ENCODE peak calls at places on chromosomes 11 and 22, in seven cellular contexts. K is stimulated activated CD8-positive, alpha-beta memory T cell treated with anti-CD3 and anti-CD28 coated beads, Interleukin-15, amount 100 ng/mL, for 4 hours; E is esophagus muscularis mucosa; V is GM12891; F is activated CD4-positive, alpha-beta T cell treated with anti-CD3 and anti-CD28 coated beads for 4 hours; G is transverse colon; Q is choroid plexus epithelial cell. W is an unnamed sample.

GRCh38 chr22:42684462-42685195 is 35.4 kb upstream of the CYB5R3 start:
- DNase-seq in K (no peak), E (no peak), V (no peak), F (no peak), G (no peak), Q (peak), W (no peak)

GRCh38 chr11:73982595-73982989 is at the start of gene UCP2:
- DNase-seq in K (peak), E (peak), V (peak), F (peak), G (peak), Q (peak), W (peak)

GRCh38 chr11:13119928-13120520 is 110.9 kb downstream of the RASSF10 start:
- DNase-seq in K (no peak), E (peak), V (no peak), F (no peak), G (no peak), Q (no peak), W (no peak)

GRCh38 chr11:65817312-65817814 is 16.4 kb upstream of the SNX32 start:
- DNase-seq in K (no peak), E (no peak), V (no peak), F (no peak), G (no peak), Q (no peak), W (no peak)

GRCh38 chr11:119764108-119764874 is 35.3 kb upstream of the NECTIN1 start:
- DNase-seq in K (no peak), E (no peak), V (no peak), F (no peak), G (no peak), Q (peak), W (peak)

GRCh38 chr11:68441466-68442230 is 18.9 kb upstream of the PPP6R3 start:
- DNase-seq in K (no peak), E (no peak), V (no peak), F (no peak), G (no peak), Q (peak), W (no peak)

GRCh38 chr11:125375146-125375545 is 120.9 kb downstream of the FEZ1 start:
- DNase-seq in K (no peak), E (no peak), V (no peak), F (no peak), G (no peak), Q (no peak), W (no peak)

GRCh38 chr11:9575531-9576240 is 2.2 kb downstream of the WEE1 start:
- DNase-seq in K (no peak), E (no peak), V (no peak), F (no peak), G (no peak), Q (peak), W (no peak)

GRCh38 chr22:32836286-32836859 is 34.9 kb downstream of the TIMP3 start:
- DNase-seq in K (no peak), E (no peak), V (peak), F (no peak), G (no peak), Q (peak), W (peak)

GRCh38 chr22:24060375-24060788 is 49.3 kb downstream of the CABIN1 start:
- DNase-seq in K (no peak), E (no peak), V (no peak), F (no peak), G (no peak), Q (peak), W (peak)

GRCh38 chr11:118641463-118642019 is 34.1 kb downstream of the PHLDB1 start:
- DNase-seq in K (no peak), E (no peak), V (no peak), F (no peak), G (peak), Q (no peak), W (no peak)

GRCh38 chr11:28730889-28731288 is 622.7 kb downstream of the METTL15 start:
- DNase-seq in K (no peak), E (no peak), V (no peak), F (no peak), G (no peak), Q (no peak), W (no peak)

GRCh38 chr22:33853200-33854097 is 66.8 kb downstream of the LARGE1 start:
- DNase-seq in K (no peak), E (no peak), V (peak), F (no peak), G (peak), Q (peak), W (peak)

GRCh38 chr22:17903564-17904295 is 120.6 kb downstream of the MICAL3 start:
- DNase-seq in K (no peak), E (no peak), V (no peak), F (no peak), G (no peak), Q (no peak), W (peak)

GRCh38 chr11:18394928-18395734 is 768 bp downstream of the LDHA start:
- DNase-seq in K (no peak), E (no peak), V (no peak), F (peak), G (peak), Q (peak), W (peak)

GRCh38 chr11:44674809-44675208 is 52.0 kb upstream of the TSPAN18 start:
- DNase-seq in K (no peak), E (no peak), V (no peak), F (no peak), G (no peak), Q (no peak), W (no peak)

GRCh38 chr22:25402501-25403283 is 161.8 kb upstream of the GRK3 start:
- DNase-seq in K (no peak), E (no peak), V (no peak), F (no peak), G (peak), Q (peak), W (peak)

GRCh38 chr11:370087-370941 is 1.0 kb downstream of the B4GALNT4 start:
- DNase-seq in K (no peak), E (no peak), V (peak), F (no peak), G (no peak), Q (no peak), W (no peak)

GRCh38 chr22:49426098-49426497 is 401.6 kb downstream of the BRD1 start:
- DNase-seq in K (no peak), E (no peak), V (no peak), F (no peak), G (no peak), Q (no peak), W (no peak)

GRCh38 chr11:123754101-123754568 is at the start of gene OR6X1:
- DNase-seq in K (no peak), E (no peak), V (no peak), F (no peak), G (no peak), Q (no peak), W (no peak)

GRCh38 chr11:35971841-35972422 is 28.1 kb downstream of the LDLRAD3 start:
- DNase-seq in K (no peak), E (no peak), V (no peak), F (no peak), G (no peak), Q (no peak), W (no peak)

GRCh38 chr11:71249301-71249700 is 3.1 kb downstream of the SHANK2 start:
- DNase-seq in K (no peak), E (no peak), V (no peak), F (no peak), G (no peak), Q (no peak), W (no peak)

GRCh38 chr11:69867076-69868002 is 48.1 kb upstream of the FGF3 start:
- DNase-seq in K (no peak), E (no peak), V (no peak), F (no peak), G (no peak), Q (no peak), W (peak)

GRCh38 chr11:27211370-27212127 is 151.5 kb downstream of the CCDC34 start:
- DNase-seq in K (no peak), E (no peak), V (no peak), F (no peak), G (no peak), Q (no peak), W (no peak)

W was measured in astrocyte of the hippocampus.